ENCODE peak calls at places on chromosomes 7 and 10, in five cellular contexts. V is BJ, A is hypothalamus, S is T-helper 9 cell, M is iris pigment epithelial cell. O is an unnamed sample.

GRCh38 chr10:29658984-29659769 is 24.4 kb upstream of the SVIL start:
- DNase-seq in V (peak), A (no peak), S (peak), M (peak), O (peak)

GRCh38 chr10:43863859-43864591 is 215.3 kb upstream of the ZNF32 start:
- DNase-seq in V (peak), A (no peak), S (no peak), M (peak), O (peak)

GRCh38 chr7:7176421-7177043 is 5.8 kb upstream of the C1GALT1 start:
- DNase-seq in V (peak), A (no peak), S (no peak), M (peak), O (no peak)

GRCh38 chr10:21758671-21759070 is 224.6 kb downstream of the MLLT10 start:
- DNase-seq in V (no peak), A (no peak), S (no peak), M (no peak), O (no peak)

GRCh38 chr7:158517072-158517471 is 70.6 kb downstream of the PTPRN2 start:
- DNase-seq in V (no peak), A (no peak), S (no peak), M (no peak), O (no peak)

GRCh38 chr10:99233000-99233679 is 2.5 kb downstream of the HPSE2 start:
- DNase-seq in V (no peak), A (no peak), S (no peak), M (no peak), O (no peak)

GRCh38 chr7:5425507-5426225 is 2.0 kb upstream of the TNRC18 start:
- DNase-seq in V (no peak), A (peak), S (no peak), M (peak), O (peak)

GRCh38 chr7:94414481-94414880 is 19.8 kb downstream of the COL1A2 start:
- DNase-seq in V (no peak), A (no peak), S (no peak), M (no peak), O (no peak)

GRCh38 chr10:117216028-117216427 is 18.7 kb downstream of the KCNK18 start:
- DNase-seq in V (no peak), A (no peak), S (no peak), M (no peak), O (no peak)

GRCh38 chr10:86362566-86363183 is 3.9 kb downstream of the GRID1 start:
- DNase-seq in V (no peak), A (no peak), S (no peak), M (no peak), O (no peak)

GRCh38 chr7:300048-300447 is 10.1 kb downstream of the FOXL3 start:
- DNase-seq in V (no peak), A (no peak), S (no peak), M (no peak), O (no peak)

GRCh38 chr10:70306168-70306705 is 22.4 kb upstream of the NPFFR1 start:
- DNase-seq in V (no peak), A (no peak), S (no peak), M (no peak), O (no peak)

GRCh38 chr7:106623846-106624245 is 37.1 kb downstream of the CCDC71L start:
- DNase-seq in V (peak), A (no peak), S (no peak), M (peak), O (no peak)

GRCh38 chr7:17357952-17358351 is 59.5 kb downstream of the AHR start:
- DNase-seq in V (no peak), A (no peak), S (no peak), M (peak), O (no peak)

GRCh38 chr10:45155784-45156183 is 155.1 kb downstream of the ZNF22 start:
- DNase-seq in V (no peak), A (no peak), S (no peak), M (no peak), O (no peak)

GRCh38 chr10:96370575-96371157 is 11.9 kb upstream of the OPALIN start:
- DNase-seq in V (no peak), A (peak), S (peak), M (peak), O (peak)

GRCh38 chr10:22433875-22434274 is 88.6 kb downstream of the SPAG6 start:
- DNase-seq in V (peak), A (no peak), S (no peak), M (peak), O (no peak)

GRCh38 chr10:21525367-21526183 is at the start of gene SKIDA1:
- DNase-seq in V (peak), A (peak), S (peak), M (peak), O (peak)

GRCh38 chr7:130927564-130927963 is 193.6 kb upstream of the KLF14 start:
- DNase-seq in V (no peak), A (no peak), S (no peak), M (no peak), O (no peak)

GRCh38 chr10:129560355-129560754 is 93.3 kb downstream of the MGMT start:
- DNase-seq in V (no peak), A (no peak), S (no peak), M (no peak), O (no peak)

GRCh38 chr7:21946228-21946709 is 570 bp upstream of the CDCA7L start:
- DNase-seq in V (no peak), A (no peak), S (no peak), M (no peak), O (no peak)

GRCh38 chr7:140316165-140316661 is 82.1 kb downstream of the SLC37A3 start:
- DNase-seq in V (peak), A (peak), S (no peak), M (peak), O (peak)

GRCh38 chr7:128210590-128211570 is 30.2 kb upstream of the LEP start:
- DNase-seq in V (no peak), A (no peak), S (no peak), M (no peak), O (no peak)

GRCh38 chr10:130615463-130615862 is 479.3 kb downstream of the GLRX3 start:
- DNase-seq in V (no peak), A (no peak), S (no peak), M (no peak), O (no peak)

GRCh38 chr7:90461216-90461615 is 8.2 kb upstream of the PTTG1IP2 start:
- DNase-seq in V (no peak), A (no peak), S (no peak), M (peak), O (no peak)

GRCh38 chr7:155947051-155947450 is 134.8 kb upstream of the SHH start:
- DNase-seq in V (no peak), A (no peak), S (no peak), M (peak), O (peak)

GRCh38 chr7:91519241-91520200 is 255.3 kb downstream of the FZD1 start:
- DNase-seq in V (no peak), A (no peak), S (no peak), M (peak), O (no peak)

GRCh38 chr7:20828947-20829346 is 42.3 kb upstream of the SP8 start:
- DNase-seq in V (no peak), A (no peak), S (no peak), M (no peak), O (no peak)

GRCh38 chr10:92241158-92241500 is 49.7 kb downstream of the CPEB3 start:
- DNase-seq in V (no peak), A (peak), S (no peak), M (peak), O (no peak)

O was measured in stomach.